ENCODE peak calls at places on chromosomes 7 and 10, in four cellular contexts. Q is CD4-positive, alpha-beta memory T cell; N is stimulated activated CD8-positive, alpha-beta memory T cell treated with anti-CD3 and anti-CD28 coated beads, Interleukin-12 subunit alpha, Interleukin-12 subunit beta, amount 100 ng/mL, for 1 hour; J is fibroblast of mammary gland. C is an unnamed sample.

GRCh38 chr7:91519241-91520200 is 255.3 kb downstream of the FZD1 start:
- DNase-seq in N (no peak), Q (no peak), J (peak), C (no peak)

GRCh38 chr7:106866298-106867281 is 1.5 kb downstream of the PIK3CG start:
- DNase-seq in Q (no peak), N (no peak), J (no peak), C (no peak)

GRCh38 chr7:4882742-4883351 is 669 bp downstream of the RADIL start:
- DNase-seq in J (no peak), Q (no peak), N (no peak), C (no peak)

GRCh38 chr10:27743736-27744477 is 1.7 kb downstream of the MKX start:
- DNase-seq in N (no peak), J (no peak), Q (peak), C (no peak)

GRCh38 chr10:3961082-3961481 is 176.1 kb upstream of the KLF6 start:
- DNase-seq in J (no peak), N (peak), Q (peak), C (peak)

GRCh38 chr7:137685439-137686164 is 161.2 kb downstream of the DGKI start:
- DNase-seq in Q (no peak), N (no peak), J (peak), C (no peak)

GRCh38 chr7:43879477-43879876 is 10.2 kb upstream of the MRPS24 start:
- DNase-seq in J (peak), Q (no peak), N (no peak), C (no peak)

GRCh38 chr10:122854648-122855047 is 9.0 kb upstream of the CUZD1 start:
- DNase-seq in N (no peak), J (peak), Q (no peak), C (no peak)

GRCh38 chr7:29620531-29620930 is 56.9 kb downstream of the PRR15 start:
- DNase-seq in N (no peak), J (no peak), Q (no peak), C (no peak)

GRCh38 chr10:93826355-93826754 is 67.4 kb upstream of the SLC35G1 start:
- DNase-seq in N (no peak), J (peak), Q (no peak), C (no peak)

GRCh38 chr10:132414402-132415016 is 17.5 kb downstream of the PWWP2B start:
- DNase-seq in Q (no peak), N (no peak), J (no peak), C (no peak)

GRCh38 chr7:28067171-28067570 is 113.4 kb downstream of the JAZF1 start:
- DNase-seq in N (no peak), J (no peak), Q (no peak), C (no peak)

GRCh38 chr7:157514306-157514705 is 177.5 kb downstream of the DNAJB6 start:
- DNase-seq in N (no peak), J (no peak), Q (no peak), C (no peak)

GRCh38 chr7:36278767-36279171 is 110.9 kb upstream of the ANLN start:
- DNase-seq in J (peak), Q (no peak), N (no peak), C (no peak)

GRCh38 chr10:87844837-87845623 is 18.3 kb downstream of the KLLN start:
- DNase-seq in N (no peak), J (peak), Q (no peak), C (no peak)

GRCh38 chr7:85452674-85453073 is 265.8 kb upstream of the SEMA3D start:
- DNase-seq in N (no peak), Q (no peak), J (no peak), C (no peak)

GRCh38 chr7:139871276-139871675 is 42.2 kb downstream of the TBXAS1 start:
- DNase-seq in N (no peak), J (peak), Q (no peak), C (no peak)